ENCODE peak calls at places on chromosomes 2 and 18, in four cellular contexts. One of them, this sample, is unnamed.

GRCh38 chr2:28754321-28754720 is 2.7 kb downstream of the PPP1CB start:
- DNase-seq in GM12878: no peak
- DNase-seq in A549: peak; percentile 13
- DNase-seq in HepG2: no peak
- DNase-seq in this sample: no peak

GRCh38 chr18:35733419-35733818 is 151.9 kb downstream of the GALNT1 start:
- DNase-seq in GM12878: no peak
- DNase-seq in A549: no peak
- DNase-seq in HepG2: no peak
- DNase-seq in this sample: no peak

GRCh38 chr2:172101008-172101706 is 1.5 kb downstream of the DLX2 start:
- DNase-seq in GM12878: no peak
- DNase-seq in A549: no peak
- DNase-seq in HepG2: no peak
- DNase-seq in this sample: peak; percentile 33

GRCh38 chr2:54635554-54636152 is 87.8 kb upstream of the EML6 start:
- DNase-seq in GM12878: no peak
- DNase-seq in A549: no peak
- DNase-seq in HepG2: no peak
- DNase-seq in this sample: no peak

GRCh38 chr2:207239222-207239674 is 73.5 kb upstream of the KLF7 start:
- DNase-seq in GM12878: no peak
- DNase-seq in A549: peak; percentile 56
- DNase-seq in HepG2: no peak
- DNase-seq in this sample: no peak

GRCh38 chr18:57439617-57439975 is 4.4 kb downstream of the ONECUT2 start:
- DNase-seq in GM12878: no peak
- DNase-seq in A549: no peak
- DNase-seq in HepG2: no peak
- DNase-seq in this sample: no peak

GRCh38 chr18:46469186-46469915 is 187.7 kb downstream of the LOXHD1 start:
- DNase-seq in GM12878: no peak
- DNase-seq in A549: peak; percentile 13
- DNase-seq in HepG2: no peak
- DNase-seq in this sample: peak; percentile 61

GRCh38 chr2:8059255-8059654 is 622.6 kb upstream of the ID2 start:
- DNase-seq in GM12878: no peak
- DNase-seq in A549: no peak
- DNase-seq in HepG2: no peak
- DNase-seq in this sample: no peak

GRCh38 chr2:101252408-101253012 is at the start of gene CNOT11:
- DNase-seq in GM12878: peak; percentile 93
- DNase-seq in A549: peak; percentile 98
- DNase-seq in HepG2: peak; percentile 98
- DNase-seq in this sample: peak; percentile 97

GRCh38 chr2:188682864-188683263 is 291.3 kb upstream of the COL3A1 start:
- DNase-seq in GM12878: no peak
- DNase-seq in A549: no peak
- DNase-seq in HepG2: no peak
- DNase-seq in this sample: no peak

GRCh38 chr2:181070119-181070833 is 89.9 kb downstream of the UBE2E3 start:
- DNase-seq in GM12878: no peak
- DNase-seq in A549: peak; percentile 61
- DNase-seq in HepG2: no peak
- DNase-seq in this sample: no peak

GRCh38 chr2:190649798-190650390 is 1.0 kb downstream of the NAB1 start:
- DNase-seq in GM12878: no peak
- DNase-seq in A549: peak; percentile 46
- DNase-seq in HepG2: peak; percentile 47
- DNase-seq in this sample: peak; percentile 39

GRCh38 chr2:62145478-62146100 is 50.3 kb upstream of the B3GNT2 start:
- DNase-seq in GM12878: peak; percentile 83
- DNase-seq in A549: no peak
- DNase-seq in HepG2: no peak
- DNase-seq in this sample: no peak

GRCh38 chr2:3107567-3107966 is 270.1 kb downstream of the EIPR1 start:
- DNase-seq in GM12878: no peak
- DNase-seq in A549: no peak
- DNase-seq in HepG2: no peak
- DNase-seq in this sample: no peak

GRCh38 chr2:73593676-73594075 is 48.5 kb downstream of the NAT8 start:
- DNase-seq in GM12878: no peak
- DNase-seq in A549: no peak
- DNase-seq in HepG2: no peak
- DNase-seq in this sample: no peak

GRCh38 chr2:197464180-197464579 is 10.8 kb downstream of the COQ10B start:
- DNase-seq in GM12878: no peak
- DNase-seq in A549: no peak
- DNase-seq in HepG2: no peak
- DNase-seq in this sample: no peak

GRCh38 chr18:74608681-74609080 is 11.0 kb downstream of the ZNF407 start:
- DNase-seq in GM12878: no peak
- DNase-seq in A549: no peak
- DNase-seq in HepG2: peak; percentile 27
- DNase-seq in this sample: no peak

GRCh38 chr2:215612770-215613169 is 176.9 kb upstream of the FN1 start:
- DNase-seq in GM12878: no peak
- DNase-seq in A549: peak; percentile 22
- DNase-seq in HepG2: no peak
- DNase-seq in this sample: no peak

GRCh38 chr2:37080674-37081073 is 3.5 kb downstream of the HEATR5B start:
- DNase-seq in GM12878: no peak
- DNase-seq in A549: no peak
- DNase-seq in HepG2: no peak
- DNase-seq in this sample: no peak

GRCh38 chr2:8303322-8303832 is 378.5 kb upstream of the ID2 start:
- DNase-seq in GM12878: peak; percentile 95
- DNase-seq in A549: no peak
- DNase-seq in HepG2: no peak
- DNase-seq in this sample: no peak

GRCh38 chr2:96265349-96265839 is 403 bp downstream of the TMEM127 start:
- DNase-seq in GM12878: no peak
- DNase-seq in A549: no peak
- DNase-seq in HepG2: peak; percentile 23
- DNase-seq in this sample: peak; percentile 88

DNA sequence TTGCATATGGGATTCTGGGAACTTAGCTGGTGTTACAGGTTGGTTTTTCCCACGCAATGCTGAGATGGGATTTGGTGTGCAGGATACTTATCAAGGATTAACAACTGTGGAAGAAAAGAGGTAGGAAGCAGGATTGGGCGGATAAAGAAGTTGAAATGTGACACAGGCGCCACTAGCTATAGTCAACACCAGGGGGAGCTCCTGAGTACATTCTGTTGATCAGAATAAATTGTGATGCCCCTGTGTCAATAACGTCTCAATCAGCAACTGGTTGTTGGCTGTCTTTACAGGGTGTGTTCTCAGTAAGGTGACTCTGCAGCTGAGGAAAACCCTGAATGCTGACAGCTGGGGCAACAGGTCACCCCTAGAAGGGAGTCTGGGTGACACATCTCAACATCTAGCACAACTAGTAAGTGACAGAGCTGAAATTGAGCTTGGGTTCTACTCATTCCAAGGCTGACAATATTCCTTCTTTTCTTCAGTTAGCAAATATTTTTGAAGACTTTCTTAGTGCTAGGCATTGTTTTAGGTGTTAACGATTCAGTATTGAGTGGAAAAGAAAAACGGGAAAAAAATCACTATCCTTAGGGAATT is 143.0 kb downstream of the ARL6IP6 start:
- DNase-seq in GM12878: no peak
- DNase-seq in A549: peak; percentile 36
- DNase-seq in HepG2: peak; percentile 43
- DNase-seq in this sample: peak; percentile 32
- TF ChIP-seq PBX3 in GM12878: no peak
- TF ChIP-seq PBX3 in A549: no peak
- TF ChIP-seq PBX3 in HepG2: no peak
- TF ChIP-seq PBX3 in this sample: no peak

DNA sequence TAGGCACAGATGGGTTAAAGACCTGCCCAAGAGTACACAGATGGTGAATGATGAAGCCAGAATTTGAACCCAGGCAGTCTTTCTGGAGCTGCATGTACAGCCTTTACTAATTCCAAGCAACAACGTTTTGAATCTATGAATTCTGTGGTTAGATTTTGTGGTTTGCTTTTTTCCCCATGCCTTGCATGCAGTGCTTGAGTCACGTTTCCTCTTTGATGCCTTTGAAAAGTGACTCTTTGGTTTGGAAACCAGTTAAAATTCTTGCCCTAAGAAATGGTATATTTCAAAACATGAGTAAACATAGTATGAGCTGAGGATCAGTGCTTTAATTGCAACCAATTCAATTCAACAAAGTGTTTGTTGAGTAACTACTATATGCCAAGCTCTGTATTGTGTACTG is 48.2 kb upstream of the PPM1B start:
- DNase-seq in GM12878: no peak
- DNase-seq in A549: no peak
- DNase-seq in HepG2: no peak
- DNase-seq in this sample: no peak
- TF ChIP-seq PBX3 in GM12878: no peak
- TF ChIP-seq PBX3 in A549: no peak
- TF ChIP-seq PBX3 in HepG2: no peak
- TF ChIP-seq PBX3 in this sample: peak; percentile 34

GRCh38 chr2:217223222-217223930 is 363.5 kb upstream of the TNP1 start:
- DNase-seq in GM12878: peak; percentile 93
- DNase-seq in A549: peak; percentile 52
- DNase-seq in HepG2: no peak
- DNase-seq in this sample: no peak
- TF ChIP-seq PBX3 in GM12878: no peak
- TF ChIP-seq PBX3 in A549: no peak
- TF ChIP-seq PBX3 in HepG2: no peak
- TF ChIP-seq PBX3 in this sample: peak; percentile 38

GRCh38 chr2:1655461-1655860 is 88.9 kb downstream of the PXDN start:
- DNase-seq in GM12878: no peak
- DNase-seq in A549: no peak
- DNase-seq in HepG2: no peak
- DNase-seq in this sample: no peak
- TF ChIP-seq PBX3 in GM12878: no peak
- TF ChIP-seq PBX3 in A549: no peak
- TF ChIP-seq PBX3 in HepG2: no peak
- TF ChIP-seq PBX3 in this sample: no peak

GRCh38 chr2:219766658-219767057 is 139.2 kb downstream of the SLC4A3 start:
- DNase-seq in GM12878: no peak
- DNase-seq in A549: no peak
- DNase-seq in HepG2: no peak
- DNase-seq in this sample: no peak
- TF ChIP-seq PBX3 in GM12878: no peak
- TF ChIP-seq PBX3 in A549: no peak
- TF ChIP-seq PBX3 in HepG2: no peak
- TF ChIP-seq PBX3 in this sample: no peak

This sample was measured in SK-N-SH.